ENCODE peak calls at places on chromosomes 7 and 10, in four cellular contexts. K is A549; Z is CD8-positive, alpha-beta T cell; R is heart left ventricle. D is an unnamed sample.

GRCh38 chr10:77287647-77288120 is 349.9 kb downstream of the KCNMA1 start:
- DNase-seq in K (no peak), Z (no peak), R (no peak), D (no peak)

GRCh38 chr7:145092766-145093165 is 256.9 kb upstream of the TPK1 start:
- DNase-seq in K (no peak), Z (no peak), R (no peak), D (no peak)

GRCh38 chr7:81138850-81139249 is 220.0 kb upstream of the SEMA3C start:
- DNase-seq in K (no peak), Z (no peak), R (no peak), D (no peak)

GRCh38 chr7:107946451-107946850 is 55.5 kb downstream of the DLD start:
- DNase-seq in K (no peak), Z (no peak), R (no peak), D (no peak)

GRCh38 chr7:150941983-150942590 is 36.0 kb downstream of the KCNH2 start:
- DNase-seq in K (no peak), Z (peak; percentile 36), R (no peak), D (peak; percentile 23)

GRCh38 chr7:131011976-131012375 is 278.0 kb upstream of the KLF14 start:
- DNase-seq in K (peak; percentile 58), Z (peak; percentile 25), R (no peak), D (no peak)

GRCh38 chr7:88243345-88243909 is 23.6 kb upstream of the SRI start:
- DNase-seq in K (peak; percentile 25), Z (no peak), R (no peak), D (peak; percentile 81)

GRCh38 chr7:54964136-54964535 is 54.7 kb upstream of the EGFR start:
- DNase-seq in K (no peak), Z (no peak), R (no peak), D (no peak)

GRCh38 chr7:45885264-45885882 is 2.9 kb upstream of the IGFBP1 start:
- DNase-seq in K (peak; percentile 63), Z (no peak), R (no peak), D (no peak)

GRCh38 chr10:61464461-61465215 is 11.5 kb upstream of the TMEM26 start:
- DNase-seq in K (no peak), Z (no peak), R (no peak), D (peak; percentile 54)

GRCh38 chr10:110214380-110214826 is 7.0 kb downstream of the MXI1 start:
- DNase-seq in K (no peak), Z (no peak), R (no peak), D (no peak)

GRCh38 chr10:110216240-110216639 is 8.8 kb downstream of the MXI1 start:
- DNase-seq in K (no peak), Z (no peak), R (no peak), D (no peak)

GRCh38 chr10:110215751-110216150 is 8.3 kb downstream of the MXI1 start:
- DNase-seq in K (no peak), Z (no peak), R (no peak), D (no peak)

GRCh38 chr10:110216942-110217341 is 9.5 kb downstream of the MXI1 start:
- DNase-seq in K (no peak), Z (no peak), R (no peak), D (peak; percentile 19)

GRCh38 chr10:110215286-110215685 is 7.9 kb downstream of the MXI1 start:
- DNase-seq in K (no peak), Z (no peak), R (no peak), D (no peak)
- H3K27ac ChIP-seq in K (no peak overlapping the region), Z (no peak overlapping the region), R (no peak overlapping the region), D (no peak overlapping the region)

GRCh38 chr7:123748171-123748733 is 551 bp downstream of the WASL start:
- DNase-seq in K (peak; percentile 48), Z (peak; percentile 22), R (peak; percentile 76), D (peak; percentile 45)

GRCh38 chr7:123750389-123751230 is 1.8 kb upstream of the WASL start:
- DNase-seq in K (no peak), Z (no peak), R (no peak), D (no peak)

GRCh38 chr7:123747620-123748141 is 1.1 kb downstream of the WASL start:
- DNase-seq in K (peak; percentile 58), Z (peak; percentile 12), R (peak; percentile 63), D (peak; percentile 87)

GRCh38 chr7:123748734-123749536 is at the start of gene WASL:
- DNase-seq in K (peak; percentile 73), Z (peak; percentile 88), R (peak; percentile 97), D (peak; percentile 95)

DNA sequence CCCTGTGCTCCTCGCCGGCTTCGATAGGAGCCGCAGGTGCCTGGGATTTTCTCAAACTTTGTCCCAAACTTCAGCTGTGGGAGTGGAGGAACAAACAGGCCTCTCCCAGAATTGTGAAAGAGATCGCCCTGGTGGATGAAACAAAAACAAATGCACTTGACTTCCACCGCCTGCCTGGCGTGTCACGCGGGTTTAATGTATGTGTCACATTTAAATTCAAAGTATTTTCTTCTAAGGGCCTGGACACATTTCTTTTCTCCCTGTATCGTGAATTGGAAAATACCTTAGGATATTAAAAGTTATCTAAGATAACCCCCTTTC is 694 bp upstream of the WASL start:
- DNase-seq in K (peak; percentile 84), Z (peak; percentile 34), R (no peak), D (peak; percentile 76)
- TF ChIP-seq CTCF in K (no peak), Z (no peak), R (no peak), D (peak; percentile 6)

GRCh38 chr7:47672267-47672920 is 90.5 kb upstream of the TNS3 start:
- DNase-seq in K (no peak), Z (no peak), R (no peak), D (no peak)

GRCh38 chr7:47669178-47669878 is 87.4 kb upstream of the TNS3 start:
- DNase-seq in K (no peak), Z (no peak), R (peak; percentile 74), D (peak; percentile 93)

GRCh38 chr7:47671358-47671757 is 89.4 kb upstream of the TNS3 start:
- DNase-seq in K (no peak), Z (no peak), R (no peak), D (no peak)

GRCh38 chr7:47672966-47673365 is 91.1 kb upstream of the TNS3 start:
- DNase-seq in K (no peak), Z (no peak), R (no peak), D (no peak)

DNA sequence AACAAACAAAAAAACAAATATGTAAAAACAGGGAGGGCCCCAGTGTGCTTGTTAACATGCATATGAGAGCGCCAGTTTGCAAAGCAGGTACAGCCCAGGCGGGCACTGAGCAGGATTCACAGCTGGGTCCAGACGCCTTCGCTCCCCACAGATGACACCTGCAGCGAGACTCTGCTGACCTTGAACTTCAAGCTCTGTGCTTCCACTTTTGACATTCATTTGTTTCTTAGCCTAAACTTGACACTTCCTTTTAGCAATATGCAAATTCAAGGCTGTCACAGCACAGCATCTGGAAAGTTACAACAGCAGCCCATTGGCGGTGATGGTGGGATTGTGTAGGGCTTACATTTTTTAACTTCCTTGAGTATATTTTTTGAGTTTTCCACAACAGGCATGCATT is 88.8 kb upstream of the TNS3 start:
- DNase-seq in K (no peak), Z (no peak), R (no peak), D (no peak)
- H3K27ac ChIP-seq in K (peak overlapping the region; percentile 86), Z (no peak overlapping the region), R (peak overlapping the region; percentile 93), D (no peak overlapping the region)

GRCh38 chr10:104767282-104767681 is 126.2 kb downstream of the SORCS3 start:
- DNase-seq in K (no peak), Z (no peak), R (no peak), D (no peak)

GRCh38 chr10:104766341-104766740 is 125.3 kb downstream of the SORCS3 start:
- DNase-seq in K (no peak), Z (no peak), R (no peak), D (peak; percentile 3)

GRCh38 chr10:104762793-104763192 is 121.7 kb downstream of the SORCS3 start:
- DNase-seq in K (no peak), Z (no peak), R (no peak), D (no peak)

DNA sequence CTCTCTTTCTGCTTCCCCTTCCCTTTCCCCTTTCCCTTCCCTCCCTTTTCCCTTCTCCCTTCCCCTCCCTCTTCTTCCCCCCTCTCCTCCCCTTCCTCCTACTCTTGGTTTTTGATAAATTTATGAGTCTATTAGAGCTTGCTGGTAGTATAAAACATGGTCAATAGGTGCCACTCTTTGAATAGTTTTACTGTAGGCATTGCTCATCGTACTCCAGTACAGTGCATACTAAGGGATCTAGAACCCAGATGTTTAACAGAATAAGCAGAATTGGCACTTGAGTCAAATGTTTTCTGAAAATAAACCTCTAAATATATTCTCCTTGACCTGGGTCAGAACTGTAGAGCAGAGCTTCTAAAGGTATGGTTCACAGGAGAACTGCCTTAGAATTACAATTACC is 126.7 kb downstream of the SORCS3 start:
- DNase-seq in K (no peak), Z (no peak), R (no peak), D (no peak)
- TF ChIP-seq CTCF in K (no peak), Z (no peak), R (no peak), D (no peak)

GRCh38 chr7:100493476-100494264 is 9.9 kb downstream of the NYAP1 start:
- DNase-seq in K (no peak), Z (peak; percentile 64), R (peak; percentile 78), D (peak; percentile 42)
- H3K27ac ChIP-seq in K (no peak overlapping the region), Z (no peak overlapping the region), R (no peak overlapping the region), D (no peak overlapping the region)

D was measured in cardiac muscle cell.